ENCODE peak calls at places on chromosomes 1 and 21, in five cellular contexts. B, L, I, X and V are unnamed samples.

GRCh38 chr1:33460947-33461629 is 11.4 kb upstream of the ZSCAN20 start:
- DNase-seq in B (no peak), L (no peak), I (peak), X (no peak), V (peak)

GRCh38 chr1:30422251-30422650 is 301.1 kb downstream of the MATN1 start:
- DNase-seq in B (no peak), L (no peak), I (no peak), X (no peak), V (no peak)

GRCh38 chr1:195908121-195908520 is 700.1 kb downstream of the KCNT2 start:
- DNase-seq in B (no peak), L (no peak), I (no peak), X (no peak), V (no peak)

GRCh38 chr1:33396188-33397124 is 34.4 kb downstream of the PHC2 start:
- DNase-seq in B (no peak), L (no peak), I (no peak), X (no peak), V (no peak)

GRCh38 chr1:8845104-8846097 is 28.0 kb upstream of the RERE start:
- DNase-seq in B (no peak), L (no peak), I (no peak), X (no peak), V (no peak)

GRCh38 chr1:186953876-186954275 is 125.1 kb downstream of the PLA2G4A start:
- DNase-seq in B (no peak), L (no peak), I (no peak), X (no peak), V (no peak)

GRCh38 chr21:33686386-33686785 is 44.1 kb downstream of the ITSN1 start:
- DNase-seq in B (no peak), L (no peak), I (no peak), X (no peak), V (no peak)

GRCh38 chr1:33350611-33351280 is 29.8 kb upstream of the A3GALT2 start:
- DNase-seq in B (no peak), L (no peak), I (no peak), X (no peak), V (no peak)

GRCh38 chr1:229196404-229197224 is 74.3 kb upstream of the RAB4A start:
- DNase-seq in B (no peak), L (no peak), I (no peak), X (no peak), V (no peak)

GRCh38 chr1:161260346-161260745 is 1.8 kb downstream of the PCP4L1 start:
- DNase-seq in B (no peak), L (no peak), I (no peak), X (no peak), V (no peak)

GRCh38 chr1:235940282-235940681 is 73.6 kb upstream of the LYST start:
- DNase-seq in B (no peak), L (no peak), I (no peak), X (no peak), V (no peak)

GRCh38 chr1:52348704-52349301 is 17.2 kb downstream of the CC2D1B start:
- DNase-seq in B (no peak), L (no peak), I (no peak), X (no peak), V (no peak)

GRCh38 chr21:44836666-44837471 is 19.0 kb upstream of the SUMO3 start:
- DNase-seq in B (no peak), L (no peak), I (no peak), X (no peak), V (no peak)